ENCODE peak calls at places on chromosomes 12 and 14, in six cellular contexts. O is right atrium auricular region, D is fibroblast of the aortic adventitia, Q is coronary artery, U is AG10803, P is dorsolateral prefrontal cortex. T is an unnamed sample.

GRCh38 chr12:10279937-10280336 is 27.7 kb upstream of the KLRD1 start:
- DNase-seq in O (no peak), D (no peak), Q (no peak), U (no peak), P (no peak), T (no peak)

GRCh38 chr12:10363922-10364838 is 25.7 kb downstream of the KLRK1 start:
- DNase-seq in O (no peak), D (peak; percentile 41), Q (no peak), U (peak; percentile 47), P (peak; percentile 64), T (peak; percentile 55)

GRCh38 chr12:89984846-89985245 is 276.2 kb upstream of the ATP2B1 start:
- DNase-seq in O (no peak), D (no peak), Q (no peak), U (no peak), P (no peak), T (no peak)

GRCh38 chr12:127728285-127728684 is 538.7 kb upstream of the TMEM132C start:
- DNase-seq in O (no peak), D (no peak), Q (no peak), U (peak; percentile 64), P (no peak), T (no peak)

GRCh38 chr12:76896274-76896673 is 17.5 kb upstream of the CSRP2 start:
- DNase-seq in O (no peak), D (no peak), Q (no peak), U (no peak), P (no peak), T (no peak)

GRCh38 chr12:131905640-131906091 is 11.2 kb downstream of the ULK1 start:
- DNase-seq in O (no peak), D (no peak), Q (no peak), U (no peak), P (no peak), T (no peak)

GRCh38 chr12:49200882-49201594 is 12.2 kb upstream of the TUBA1A start:
- DNase-seq in O (no peak), D (peak; percentile 94), Q (no peak), U (peak; percentile 84), P (no peak), T (peak; percentile 94)

GRCh38 chr14:52240623-52241022 is 26.9 kb upstream of the PTGDR start:
- DNase-seq in O (no peak), D (peak; percentile 23), Q (no peak), U (no peak), P (no peak), T (no peak)

GRCh38 chr14:55814873-55815272 is 234.9 kb downstream of the KTN1 start:
- DNase-seq in O (no peak), D (no peak), Q (no peak), U (peak; percentile 10), P (no peak), T (peak; percentile 35)

GRCh38 chr12:124921200-124922008 is 7.0 kb upstream of the UBC start:
- DNase-seq in O (no peak), D (peak; percentile 82), Q (no peak), U (peak; percentile 61), P (no peak), T (peak; percentile 71)

GRCh38 chr12:54596526-54596946 is 8.1 kb upstream of the PPP1R1A start:
- DNase-seq in O (peak; percentile 61), D (peak; percentile 70), Q (no peak), U (peak; percentile 58), P (peak; percentile 74), T (peak; percentile 73)

GRCh38 chr12:753401-754237 is 1.2 kb downstream of the WNK1 start:
- DNase-seq in O (peak; percentile 64), D (peak; percentile 32), Q (peak; percentile 84), U (no peak), P (peak; percentile 61), T (peak; percentile 29)
- TF ChIP-seq CTCF in O (no peak), D (no peak), Q (no peak), U (peak; percentile 10), P (no peak), T (no peak)

GRCh38 chr12:69986109-69986508 is 161.1 kb downstream of the MYRFL start:
- DNase-seq in O (no peak), D (no peak), Q (no peak), U (no peak), P (no peak), T (no peak)

GRCh38 chr12:69991683-69992297 is 166.8 kb downstream of the MYRFL start:
- DNase-seq in O (no peak), D (no peak), Q (no peak), U (peak; percentile 20), P (no peak), T (no peak)

GRCh38 chr12:69987453-69988102 is 162.6 kb downstream of the MYRFL start:
- DNase-seq in O (no peak), D (peak; percentile 99), Q (no peak), U (peak; percentile 97), P (no peak), T (peak; percentile 98)

GRCh38 chr12:69985656-69986055 is 160.6 kb downstream of the MYRFL start:
- DNase-seq in O (no peak), D (no peak), Q (no peak), U (no peak), P (no peak), T (no peak)

DNA sequence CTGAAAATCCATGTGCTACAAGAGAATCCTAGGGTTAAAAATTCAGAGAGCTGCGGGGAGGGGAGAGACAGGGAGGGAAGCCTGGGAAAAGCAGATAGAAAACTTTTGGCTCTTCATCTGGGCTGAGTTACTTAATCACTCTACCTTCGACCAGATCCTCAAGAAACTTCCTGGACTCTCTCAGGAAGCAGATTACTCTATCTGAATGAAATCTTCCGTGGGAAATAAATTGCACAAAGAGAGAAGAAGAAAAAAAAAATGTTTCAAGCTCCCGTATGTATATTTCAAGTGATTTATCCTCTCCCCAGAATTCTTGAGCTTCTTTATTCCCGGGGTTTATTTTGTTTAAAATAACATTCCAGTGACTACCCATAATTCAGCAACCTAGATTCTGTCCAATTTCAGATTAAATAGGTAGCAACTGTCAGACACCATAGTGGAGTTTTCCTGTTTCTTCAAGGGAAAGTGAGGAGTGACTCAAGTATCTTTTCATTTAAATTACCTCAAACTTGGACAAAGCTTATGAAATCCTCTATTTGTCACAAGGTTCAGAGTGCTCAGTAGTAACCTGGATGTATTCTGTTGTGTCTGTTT is 163.7 kb downstream of the MYRFL start:
- DNase-seq in O (no peak), D (peak; percentile 91), Q (no peak), U (peak; percentile 87), P (no peak), T (peak; percentile 86)
- H3K4me3 ChIP-seq in O (no peak overlapping the region), D (no peak overlapping the region), Q (peak overlapping the region; percentile 46), U (no peak overlapping the region), P (no peak overlapping the region), T (peak overlapping the region; percentile 40)

GRCh38 chr14:93804654-93805053 is 16.4 kb upstream of the PRIMA1 start:
- DNase-seq in O (no peak), D (no peak), Q (no peak), U (no peak), P (no peak), T (no peak)
- TF ChIP-seq CTCF in O (no peak), D (no peak), Q (no peak), U (no peak), P (no peak), T (no peak)

DNA sequence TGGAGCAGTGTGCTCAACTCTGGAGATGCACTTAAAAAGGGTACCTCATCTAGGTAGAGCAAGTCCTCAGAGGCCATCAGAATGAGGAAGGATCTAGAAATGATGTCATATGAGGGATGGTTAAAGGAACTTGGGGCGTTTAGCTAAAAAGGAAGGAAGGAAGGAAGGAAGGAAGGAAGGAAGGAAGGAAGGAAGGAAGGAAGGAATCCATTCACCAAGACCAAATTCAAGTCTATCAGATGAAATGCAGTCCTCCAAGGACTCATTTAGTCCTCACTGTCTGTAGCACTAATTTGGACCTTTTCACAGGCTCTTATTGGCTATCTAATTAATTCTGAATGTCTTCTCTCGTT is 63.6 kb downstream of the LLPH start:
- DNase-seq in O (no peak), D (no peak), Q (no peak), U (no peak), P (no peak), T (no peak)
- H3K4me3 ChIP-seq in O (no peak overlapping the region), D (no peak overlapping the region), Q (no peak overlapping the region), U (no peak overlapping the region), P (no peak overlapping the region), T (no peak overlapping the region)

DNA sequence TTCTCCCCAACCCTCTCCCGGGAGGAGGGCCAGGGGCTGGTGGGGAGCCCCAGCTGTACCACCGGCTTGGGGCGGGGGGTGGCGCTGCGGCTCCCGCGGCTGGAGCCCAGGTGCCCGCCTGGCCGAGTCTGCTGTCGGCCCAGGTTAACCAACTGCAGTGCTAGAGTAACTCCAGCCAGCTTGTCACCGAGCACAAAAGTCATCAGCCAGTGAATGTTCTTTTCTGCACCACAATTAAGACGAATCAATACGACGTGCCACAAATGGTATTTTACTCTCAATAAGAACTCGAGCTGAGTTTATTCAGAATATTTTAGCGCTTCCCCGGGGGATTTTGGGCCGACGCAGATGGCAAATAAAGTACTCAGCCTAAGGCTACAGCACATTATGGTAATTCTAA is 83.3 kb downstream of the BCL11B start:
- DNase-seq in O (no peak), D (no peak), Q (no peak), U (no peak), P (no peak), T (no peak)
- TF ChIP-seq CTCF in O (no peak), D (no peak), Q (no peak), U (peak; percentile 26), P (peak; percentile 26), T (no peak)

T was measured in fibroblast of pulmonary artery.